ENCODE peak calls at places on chromosomes 1 and 21, in eight cellular contexts. One of them, this sample, is unnamed.

GRCh38 chr1:207027221-207027777 is 5.3 kb downstream of the C1orf116 start:
- DNase-seq in activated CD4-positive, CD25-positive, alpha-beta regulatory T cell treated with anti-CD3 and anti-CD28 coated beads, Interleukin-2, amount 50 U/mL, for 72 hours: no peak
- DNase-seq in endothelial cell: no peak
- DNase-seq in RWPE1: peak; percentile 96
- DNase-seq in ACHN: peak; percentile 96
- DNase-seq in Peyer's patch: peak; percentile 86
- DNase-seq in thyroid gland: no peak
- DNase-seq in retinal pigment epithelial cell: no peak
- DNase-seq in this sample: peak; percentile 78

GRCh38 chr1:18922848-18923475 is 20.6 kb upstream of the ALDH4A1 start:
- DNase-seq in activated CD4-positive, CD25-positive, alpha-beta regulatory T cell treated with anti-CD3 and anti-CD28 coated beads, Interleukin-2, amount 50 U/mL, for 72 hours: no peak
- DNase-seq in endothelial cell: no peak
- DNase-seq in RWPE1: no peak
- DNase-seq in ACHN: no peak
- DNase-seq in Peyer's patch: no peak
- DNase-seq in thyroid gland: no peak
- DNase-seq in retinal pigment epithelial cell: no peak
- DNase-seq in this sample: no peak

GRCh38 chr1:27545876-27546275 is 55.9 kb upstream of the WASF2 start:
- DNase-seq in activated CD4-positive, CD25-positive, alpha-beta regulatory T cell treated with anti-CD3 and anti-CD28 coated beads, Interleukin-2, amount 50 U/mL, for 72 hours: no peak
- DNase-seq in endothelial cell: no peak
- DNase-seq in RWPE1: no peak
- DNase-seq in ACHN: no peak
- DNase-seq in Peyer's patch: no peak
- DNase-seq in thyroid gland: no peak
- DNase-seq in retinal pigment epithelial cell: no peak
- DNase-seq in this sample: no peak

GRCh38 chr1:21239181-21239580 is 51.1 kb downstream of the ECE1 start:
- DNase-seq in activated CD4-positive, CD25-positive, alpha-beta regulatory T cell treated with anti-CD3 and anti-CD28 coated beads, Interleukin-2, amount 50 U/mL, for 72 hours: no peak
- DNase-seq in endothelial cell: no peak
- DNase-seq in RWPE1: peak; percentile 33
- DNase-seq in ACHN: no peak
- DNase-seq in Peyer's patch: no peak
- DNase-seq in thyroid gland: no peak
- DNase-seq in retinal pigment epithelial cell: no peak
- DNase-seq in this sample: no peak

GRCh38 chr21:41433566-41433965 is 7.5 kb downstream of the MX1 start:
- DNase-seq in activated CD4-positive, CD25-positive, alpha-beta regulatory T cell treated with anti-CD3 and anti-CD28 coated beads, Interleukin-2, amount 50 U/mL, for 72 hours: no peak
- DNase-seq in endothelial cell: no peak
- DNase-seq in RWPE1: no peak
- DNase-seq in ACHN: no peak
- DNase-seq in Peyer's patch: no peak
- DNase-seq in thyroid gland: no peak
- DNase-seq in retinal pigment epithelial cell: no peak
- DNase-seq in this sample: no peak

GRCh38 chr1:197521118-197521739 is 253.2 kb downstream of the CRB1 start:
- DNase-seq in activated CD4-positive, CD25-positive, alpha-beta regulatory T cell treated with anti-CD3 and anti-CD28 coated beads, Interleukin-2, amount 50 U/mL, for 72 hours: no peak
- DNase-seq in endothelial cell: peak; percentile 51
- DNase-seq in RWPE1: peak; percentile 71
- DNase-seq in ACHN: peak; percentile 49
- DNase-seq in Peyer's patch: no peak
- DNase-seq in thyroid gland: no peak
- DNase-seq in retinal pigment epithelial cell: no peak
- DNase-seq in this sample: no peak

GRCh38 chr21:32545948-32546441 is 39.3 kb downstream of the TCP10L start:
- DNase-seq in activated CD4-positive, CD25-positive, alpha-beta regulatory T cell treated with anti-CD3 and anti-CD28 coated beads, Interleukin-2, amount 50 U/mL, for 72 hours: no peak
- DNase-seq in endothelial cell: no peak
- DNase-seq in RWPE1: no peak
- DNase-seq in ACHN: no peak
- DNase-seq in Peyer's patch: no peak
- DNase-seq in thyroid gland: no peak
- DNase-seq in retinal pigment epithelial cell: no peak
- DNase-seq in this sample: no peak

GRCh38 chr1:203381151-203381751 is 30.3 kb upstream of the FMOD start:
- DNase-seq in activated CD4-positive, CD25-positive, alpha-beta regulatory T cell treated with anti-CD3 and anti-CD28 coated beads, Interleukin-2, amount 50 U/mL, for 72 hours: no peak
- DNase-seq in endothelial cell: no peak
- DNase-seq in RWPE1: no peak
- DNase-seq in ACHN: no peak
- DNase-seq in Peyer's patch: no peak
- DNase-seq in thyroid gland: no peak
- DNase-seq in retinal pigment epithelial cell: no peak
- DNase-seq in this sample: no peak

GRCh38 chr1:234551032-234551378 is 59.0 kb downstream of the IRF2BP2 start:
- DNase-seq in activated CD4-positive, CD25-positive, alpha-beta regulatory T cell treated with anti-CD3 and anti-CD28 coated beads, Interleukin-2, amount 50 U/mL, for 72 hours: no peak
- DNase-seq in endothelial cell: no peak
- DNase-seq in RWPE1: no peak
- DNase-seq in ACHN: no peak
- DNase-seq in Peyer's patch: no peak
- DNase-seq in thyroid gland: no peak
- DNase-seq in retinal pigment epithelial cell: no peak
- DNase-seq in this sample: no peak

GRCh38 chr1:8004113-8004802 is 21.9 kb downstream of the ERRFI1 start:
- DNase-seq in activated CD4-positive, CD25-positive, alpha-beta regulatory T cell treated with anti-CD3 and anti-CD28 coated beads, Interleukin-2, amount 50 U/mL, for 72 hours: no peak
- DNase-seq in endothelial cell: no peak
- DNase-seq in RWPE1: no peak
- DNase-seq in ACHN: no peak
- DNase-seq in Peyer's patch: no peak
- DNase-seq in thyroid gland: no peak
- DNase-seq in retinal pigment epithelial cell: no peak
- DNase-seq in this sample: no peak

GRCh38 chr1:51240096-51240495 is 4.0 kb downstream of the RNF11 start:
- DNase-seq in activated CD4-positive, CD25-positive, alpha-beta regulatory T cell treated with anti-CD3 and anti-CD28 coated beads, Interleukin-2, amount 50 U/mL, for 72 hours: no peak
- DNase-seq in endothelial cell: no peak
- DNase-seq in RWPE1: no peak
- DNase-seq in ACHN: no peak
- DNase-seq in Peyer's patch: no peak
- DNase-seq in thyroid gland: peak; percentile 15
- DNase-seq in retinal pigment epithelial cell: no peak
- DNase-seq in this sample: no peak

GRCh38 chr21:25929859-25930520 is 195.2 kb downstream of the GABPA start:
- DNase-seq in activated CD4-positive, CD25-positive, alpha-beta regulatory T cell treated with anti-CD3 and anti-CD28 coated beads, Interleukin-2, amount 50 U/mL, for 72 hours: no peak
- DNase-seq in endothelial cell: no peak
- DNase-seq in RWPE1: peak; percentile 56
- DNase-seq in ACHN: no peak
- DNase-seq in Peyer's patch: no peak
- DNase-seq in thyroid gland: no peak
- DNase-seq in retinal pigment epithelial cell: no peak
- DNase-seq in this sample: no peak

GRCh38 chr1:75632350-75632949 is 21.5 kb upstream of the SLC44A5 start:
- DNase-seq in activated CD4-positive, CD25-positive, alpha-beta regulatory T cell treated with anti-CD3 and anti-CD28 coated beads, Interleukin-2, amount 50 U/mL, for 72 hours: no peak
- DNase-seq in endothelial cell: peak; percentile 45
- DNase-seq in RWPE1: peak; percentile 30
- DNase-seq in ACHN: peak; percentile 38
- DNase-seq in Peyer's patch: no peak
- DNase-seq in thyroid gland: no peak
- DNase-seq in retinal pigment epithelial cell: no peak
- DNase-seq in this sample: no peak

GRCh38 chr21:42561742-42562141 is 48.1 kb downstream of the SLC37A1 start:
- DNase-seq in activated CD4-positive, CD25-positive, alpha-beta regulatory T cell treated with anti-CD3 and anti-CD28 coated beads, Interleukin-2, amount 50 U/mL, for 72 hours: peak; percentile 23
- DNase-seq in endothelial cell: no peak
- DNase-seq in RWPE1: no peak
- DNase-seq in ACHN: no peak
- DNase-seq in Peyer's patch: peak; percentile 47
- DNase-seq in thyroid gland: no peak
- DNase-seq in retinal pigment epithelial cell: no peak
- DNase-seq in this sample: no peak

GRCh38 chr1:218460367-218460766 is 115.2 kb downstream of the TGFB2 start:
- DNase-seq in activated CD4-positive, CD25-positive, alpha-beta regulatory T cell treated with anti-CD3 and anti-CD28 coated beads, Interleukin-2, amount 50 U/mL, for 72 hours: no peak
- DNase-seq in endothelial cell: no peak
- DNase-seq in RWPE1: no peak
- DNase-seq in ACHN: peak; percentile 59
- DNase-seq in Peyer's patch: no peak
- DNase-seq in thyroid gland: peak; percentile 40
- DNase-seq in retinal pigment epithelial cell: no peak
- DNase-seq in this sample: no peak

GRCh38 chr1:114093624-114094302 is 59.9 kb downstream of the SYT6 start:
- DNase-seq in activated CD4-positive, CD25-positive, alpha-beta regulatory T cell treated with anti-CD3 and anti-CD28 coated beads, Interleukin-2, amount 50 U/mL, for 72 hours: no peak
- DNase-seq in endothelial cell: no peak
- DNase-seq in RWPE1: peak; percentile 34
- DNase-seq in ACHN: no peak
- DNase-seq in Peyer's patch: no peak
- DNase-seq in thyroid gland: no peak
- DNase-seq in retinal pigment epithelial cell: no peak
- DNase-seq in this sample: peak; percentile 9

GRCh38 chr1:157829210-157829609 is 9.3 kb upstream of the FCRL1 start:
- DNase-seq in activated CD4-positive, CD25-positive, alpha-beta regulatory T cell treated with anti-CD3 and anti-CD28 coated beads, Interleukin-2, amount 50 U/mL, for 72 hours: no peak
- DNase-seq in endothelial cell: no peak
- DNase-seq in RWPE1: no peak
- DNase-seq in ACHN: no peak
- DNase-seq in Peyer's patch: no peak
- DNase-seq in thyroid gland: no peak
- DNase-seq in retinal pigment epithelial cell: no peak
- DNase-seq in this sample: no peak